ENCODE peak calls at places on chromosomes 12 and 14, in eight cellular contexts. K, D, Q, A, M, R, U and X are unnamed samples.

GRCh38 chr12:53225635-53226424 is 6.2 kb downstream of the RARG start:
- DNase-seq in M (no peak), A (no peak), R (no peak), U (no peak), Q (no peak), D (no peak), K (no peak), X (no peak)

GRCh38 chr12:93089805-93090569 is 160.9 kb upstream of the EEA1 start:
- DNase-seq in Q (no peak), K (peak; percentile 95), D (no peak), U (peak; percentile 26), A (peak; percentile 46), M (no peak), R (no peak), X (no peak)

GRCh38 chr12:132066345-132066685 is 77.8 kb downstream of the DDX51 start:
- DNase-seq in Q (no peak), K (no peak), R (no peak), M (no peak), U (peak; percentile 85), D (no peak), A (no peak), X (no peak)

GRCh38 chr14:100692256-100692655 is 34.4 kb upstream of the DLK1 start:
- DNase-seq in K (no peak), A (no peak), Q (no peak), D (no peak), U (no peak), M (no peak), R (no peak), X (no peak)

GRCh38 chr12:113996026-113996425 is 29.9 kb upstream of the RBM19 start:
- DNase-seq in A (no peak), K (no peak), R (no peak), Q (no peak), D (no peak), M (no peak), U (no peak), X (no peak)

GRCh38 chr14:71636820-71637471 is 295.3 kb upstream of the RGS6 start:
- DNase-seq in U (peak; percentile 12), K (no peak), R (no peak), Q (no peak), M (no peak), D (no peak), A (no peak), X (no peak)

GRCh38 chr12:91423336-91424050 is 240.9 kb upstream of the DCN start:
- DNase-seq in Q (no peak), U (no peak), K (no peak), M (no peak), R (no peak), A (no peak), D (no peak), X (no peak)

GRCh38 chr12:78870539-78870938 is 6.0 kb downstream of the SYT1 start:
- DNase-seq in R (no peak), K (no peak), A (no peak), Q (no peak), M (no peak), D (no peak), U (peak; percentile 2), X (no peak)

GRCh38 chr14:65433646-65434045 is 21.1 kb downstream of the FUT8 start:
- DNase-seq in A (no peak), U (peak; percentile 30), K (no peak), M (no peak), Q (no peak), R (no peak), D (no peak), X (no peak)

GRCh38 chr14:65824285-65824977 is 411.9 kb downstream of the FUT8 start:
- DNase-seq in U (peak; percentile 78), K (peak; percentile 72), Q (no peak), R (peak; percentile 46), A (peak; percentile 7), D (no peak), M (no peak), X (peak; percentile 24)

GRCh38 chr14:100549834-100550625 is 37.2 kb downstream of the BEGAIN start:
- DNase-seq in U (no peak), Q (peak; percentile 78), M (no peak), R (no peak), D (no peak), A (no peak), K (no peak), X (no peak)

GRCh38 chr14:75476274-75476995 is 45.8 kb upstream of the BATF start:
- DNase-seq in U (no peak), R (no peak), A (no peak), K (no peak), Q (peak; percentile 76), D (no peak), M (no peak), X (no peak)

GRCh38 chr14:61528591-61529021 is 166.7 kb upstream of the HIF1A start:
- DNase-seq in Q (no peak), R (no peak), D (no peak), M (no peak), A (no peak), K (peak; percentile 87), U (peak; percentile 61), X (peak; percentile 31)

GRCh38 chr14:68506021-68506644 is 286.7 kb downstream of the ZFP36L1 start:
- DNase-seq in R (no peak), M (no peak), U (peak; percentile 70), A (peak; percentile 37), D (no peak), Q (peak; percentile 87), K (peak; percentile 61), X (no peak)

GRCh38 chr14:64541261-64541970 is 875 bp downstream of the HSPA2 start:
- DNase-seq in Q (peak; percentile 83), R (no peak), M (peak; percentile 70), U (peak; percentile 24), D (no peak), A (no peak), K (no peak), X (no peak)

DNA sequence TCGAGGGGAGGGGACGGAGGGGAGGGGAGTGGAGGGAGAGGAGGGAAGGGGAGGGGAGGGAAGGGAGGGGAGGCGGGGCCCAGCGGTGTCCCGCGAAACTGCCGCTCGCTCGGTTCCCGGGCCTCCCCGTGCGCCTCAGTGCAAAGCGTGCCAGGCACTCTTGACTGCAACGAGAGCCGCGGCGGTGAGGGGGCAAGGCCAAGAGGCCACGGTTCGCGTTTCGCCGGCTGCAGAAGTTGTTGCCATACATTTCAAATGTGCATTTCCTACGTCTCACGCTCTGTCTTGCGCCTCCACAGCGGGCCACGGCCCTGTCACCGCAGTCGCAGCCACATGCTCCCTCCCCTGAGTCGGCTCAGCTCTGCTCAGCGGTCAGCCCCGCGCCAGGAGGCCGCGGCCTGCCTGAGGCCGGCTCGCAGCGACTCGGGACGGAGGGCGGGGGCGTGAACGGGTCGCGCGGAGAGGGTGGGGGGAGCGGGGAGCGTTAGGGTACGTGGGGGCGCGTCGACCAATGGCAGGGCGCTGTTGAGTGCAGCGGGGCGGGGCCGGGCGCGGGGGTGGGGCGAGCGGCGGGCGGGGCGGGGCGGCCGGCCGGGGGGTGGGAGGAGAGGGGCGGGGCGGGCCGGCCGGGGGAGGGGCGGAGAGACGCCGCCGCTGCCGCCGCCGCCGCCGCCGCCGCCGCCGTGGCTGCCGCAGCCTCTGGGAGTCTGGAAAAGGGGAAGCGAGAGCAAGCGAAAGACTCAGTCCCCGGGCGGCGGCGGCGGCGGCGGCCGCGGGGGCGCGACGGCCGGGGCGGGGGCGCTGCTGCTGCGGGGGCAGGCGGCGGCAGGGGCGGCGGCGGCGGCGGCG is at the start of gene PPP2R5C:
- DNase-seq in R (peak; percentile 90), M (peak; percentile 97), Q (peak; percentile 97), K (peak; percentile 86), A (peak; percentile 17), U (peak; percentile 93), D (peak; percentile 89), X (peak; percentile 81)
- TF ChIP-seq CTCF in R (no peak), M (no peak), Q (no peak), K (no peak), A (no peak), U (no peak), D (no peak), X (no peak)

DNA sequence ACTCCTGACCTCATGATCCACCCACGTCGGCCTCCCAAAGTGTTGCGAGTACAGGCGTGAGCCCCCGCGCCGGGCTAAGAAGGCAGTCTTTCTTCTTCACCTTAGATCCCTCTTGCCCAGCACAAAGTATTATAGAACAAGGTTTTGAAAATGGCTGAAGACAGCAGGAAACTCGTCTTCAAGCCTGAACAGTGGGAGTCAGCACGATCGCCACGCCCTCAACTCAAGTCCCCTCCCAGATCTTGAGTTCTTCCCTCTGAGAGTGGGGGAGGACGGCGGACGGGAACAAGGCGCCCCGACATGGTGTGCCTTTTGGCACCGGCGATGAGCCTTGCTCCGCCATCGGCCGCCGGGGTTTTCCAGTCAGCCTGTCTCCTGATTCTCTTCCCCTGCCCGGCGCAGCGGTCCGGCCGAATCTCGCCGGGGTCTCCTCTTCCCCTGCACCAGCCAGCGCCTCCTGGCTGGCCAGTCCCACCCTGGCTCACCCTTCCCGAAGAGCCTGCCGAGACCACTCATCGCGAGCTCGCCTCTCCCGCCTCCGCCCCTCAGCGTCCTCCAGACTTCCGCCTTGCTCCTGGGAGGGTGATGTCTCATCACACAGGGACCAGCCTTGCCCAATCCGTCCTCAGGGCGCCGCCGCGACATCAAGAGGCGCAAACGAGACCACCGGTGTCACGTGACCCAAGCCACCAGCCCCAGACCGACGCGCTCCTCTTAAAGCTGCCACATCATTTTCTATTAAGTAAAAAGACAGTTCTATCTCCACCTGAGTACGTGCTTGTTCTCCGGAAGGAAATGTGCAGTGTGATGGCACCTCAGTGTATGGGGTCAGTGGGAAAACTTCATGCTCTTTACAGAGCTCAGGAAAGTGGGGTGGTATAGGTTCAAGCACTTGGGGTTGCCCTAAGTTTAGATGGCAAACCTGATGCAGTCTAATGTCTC is at the start of gene CHMP4A:
- DNase-seq in A (peak; percentile 91), M (peak; percentile 97), K (peak; percentile 99), Q (peak; percentile 96), U (peak; percentile 99), D (peak; percentile 94), R (peak; percentile 96), X (peak; percentile 94)
- TF ChIP-seq CTCF in A (peak; percentile 46), M (no peak), K (peak; percentile 15), Q (no peak), U (no peak), D (no peak), R (no peak), X (no peak)

GRCh38 chr14:77327111-77327510 is 6.3 kb downstream of the GSTZ1 start:
- DNase-seq in D (no peak), M (no peak), K (no peak), A (no peak), Q (no peak), R (no peak), U (no peak), X (no peak)
- TF ChIP-seq CTCF in D (no peak), M (no peak), K (no peak), A (no peak), Q (no peak), R (no peak), U (no peak), X (no peak)

DNA sequence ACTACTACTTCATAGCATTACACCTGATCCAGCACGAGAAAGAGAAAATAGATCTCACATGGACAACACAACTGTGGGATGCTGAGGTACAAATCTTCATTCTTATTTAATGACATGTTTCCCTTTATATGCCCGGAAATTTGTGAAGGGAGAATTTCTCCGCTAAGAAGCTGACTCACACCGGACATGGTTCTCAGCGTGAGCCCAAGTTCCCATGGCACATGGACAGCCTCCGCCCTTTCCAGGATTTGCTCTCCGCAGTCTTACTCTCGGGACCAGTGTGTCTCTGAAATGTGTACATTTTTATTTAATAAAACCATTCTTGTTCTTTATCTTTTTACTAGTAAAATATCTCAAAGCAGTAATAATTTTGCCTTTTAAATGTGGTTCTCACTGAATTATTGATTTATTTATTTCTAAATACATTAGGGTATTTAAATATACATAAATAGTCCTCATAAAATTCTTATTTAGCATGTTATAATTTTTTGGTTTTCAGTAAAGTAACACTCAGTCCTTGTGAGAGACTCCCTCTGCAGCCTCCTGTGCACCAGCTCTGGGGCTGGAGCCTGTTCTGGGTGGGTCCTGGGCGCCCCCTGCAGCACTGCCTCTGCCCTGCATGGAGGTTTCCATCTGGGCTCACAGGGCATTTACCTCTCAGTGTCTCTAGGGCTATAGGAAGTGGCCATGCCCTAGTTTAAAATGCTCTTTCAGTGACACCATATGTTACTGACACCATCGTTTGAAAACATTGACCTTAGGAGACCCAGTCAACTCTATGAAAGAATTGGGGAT is 1155.0 kb downstream of the TMEM121 start:
- DNase-seq in U (no peak), R (no peak), K (no peak), Q (peak; percentile 17), D (no peak), A (no peak), M (no peak), X (no peak)
- TF ChIP-seq CTCF in U (peak; percentile 15), R (no peak), K (no peak), Q (no peak), D (no peak), A (no peak), M (no peak), X (peak; percentile 15)